ENCODE peak calls at places on chromosomes 11 and 22, in six cellular contexts. N, I, T, B, M and Z are unnamed samples.

GRCh38 chr11:65013130-65013691 is 749 bp upstream of the ARL2 start:
- DNase-seq in T (no peak), M (no peak), N (no peak), B (peak), I (no peak), Z (peak)

GRCh38 chr22:39765029-39765428 is 128.5 kb downstream of the ENTHD1 start:
- DNase-seq in T (no peak), N (no peak), B (no peak), M (no peak), I (no peak), Z (no peak)

GRCh38 chr22:35914665-35915476 is 113.8 kb downstream of the RBFOX2 start:
- DNase-seq in I (peak), T (peak), M (peak), N (peak), B (peak), Z (peak)

GRCh38 chr11:110092577-110093406 is at the start of gene ZC3H12C:
- DNase-seq in T (peak), B (peak), I (no peak), M (no peak), N (peak), Z (peak)

GRCh38 chr11:3225159-3225758 is 6.6 kb upstream of the MRGPRG start:
- DNase-seq in T (no peak), B (no peak), N (no peak), I (no peak), M (no peak), Z (no peak)

GRCh38 chr11:45961841-45962240 is 39.4 kb downstream of the LARGE2 start:
- DNase-seq in T (no peak), M (no peak), B (no peak), N (no peak), I (no peak), Z (no peak)

GRCh38 chr11:62579252-62579651 is 5.6 kb upstream of the EEF1G start:
- DNase-seq in B (no peak), N (no peak), M (no peak), I (no peak), T (no peak), Z (no peak)

GRCh38 chr22:37025500-37026070 is 6.0 kb downstream of the MPST start:
- DNase-seq in I (no peak), T (no peak), M (no peak), B (no peak), N (no peak), Z (no peak)

GRCh38 chr11:79439430-79439892 is 1.4 kb downstream of the TENM4 start:
- DNase-seq in B (no peak), T (peak), M (no peak), N (no peak), I (no peak), Z (peak)

GRCh38 chr11:68324695-68325094 is 12.3 kb downstream of the LRP5 start:
- DNase-seq in T (no peak), B (no peak), I (no peak), M (no peak), N (no peak), Z (no peak)

GRCh38 chr11:75429902-75430691 is 2.9 kb downstream of the KLHL35 start:
- DNase-seq in T (no peak), I (no peak), B (no peak), N (peak), M (no peak), Z (peak)

GRCh38 chr11:84091212-84091986 is 805.2 kb upstream of the CCDC90B start:
- DNase-seq in M (no peak), T (peak), B (peak), I (no peak), N (no peak), Z (peak)

GRCh38 chr11:2582436-2582931 is 117.3 kb downstream of the KCNQ1OT1 start:
- DNase-seq in N (no peak), M (no peak), T (no peak), B (no peak), I (no peak), Z (no peak)

GRCh38 chr11:126766425-126766824 is 234.1 kb downstream of the KIRREL3 start:
- DNase-seq in N (no peak), I (no peak), T (no peak), B (no peak), M (no peak), Z (no peak)

GRCh38 chr11:44793350-44794090 is 66.8 kb downstream of the TSPAN18 start:
- DNase-seq in T (no peak), I (no peak), B (no peak), N (no peak), M (no peak), Z (peak)

GRCh38 chr11:12390258-12390657 is 12.9 kb downstream of the PARVA start:
- DNase-seq in B (no peak), I (no peak), N (no peak), M (no peak), T (no peak), Z (no peak)

GRCh38 chr22:23036684-23037428 is 33.5 kb upstream of the GNAZ start:
- DNase-seq in B (no peak), I (no peak), M (no peak), N (peak), T (no peak), Z (no peak)

GRCh38 chr11:128894685-128895084 is 3.5 kb downstream of the KCNJ5 start:
- DNase-seq in B (no peak), I (no peak), N (no peak), M (no peak), T (no peak), Z (no peak)

GRCh38 chr11:47617417-47617809 is 23.2 kb upstream of the C1QTNF4 start:
- DNase-seq in I (no peak), B (no peak), T (no peak), N (peak), M (no peak), Z (no peak)

GRCh38 chr11:75270896-75271415 is 30.4 kb downstream of the TPBGL start:
- DNase-seq in B (no peak), N (peak), T (no peak), M (no peak), I (no peak), Z (no peak)

GRCh38 chr11:97461934-97462333 is 1072.1 kb downstream of the JRKL start:
- DNase-seq in M (no peak), B (no peak), N (no peak), T (no peak), I (no peak), Z (no peak)

GRCh38 chr11:61814958-61815789 is 1.6 kb downstream of the FADS1 start:
- DNase-seq in T (peak), B (peak), I (peak), M (peak), N (peak), Z (peak)

GRCh38 chr11:125902315-125902926 is 585 bp downstream of the PUS3 start:
- DNase-seq in I (no peak), N (no peak), T (no peak), B (no peak), M (no peak), Z (no peak)

GRCh38 chr11:19168090-19168489 is 33.7 kb downstream of the CSRP3 start:
- DNase-seq in M (no peak), N (no peak), T (no peak), B (no peak), I (no peak), Z (no peak)

GRCh38 chr11:118522571-118523072 is 4.7 kb upstream of the TTC36 start:
- DNase-seq in B (peak), I (no peak), M (no peak), T (no peak), N (peak), Z (no peak)

GRCh38 chr11:33965032-33965431 is 73.2 kb upstream of the LMO2 start:
- DNase-seq in M (no peak), N (no peak), B (no peak), I (no peak), T (no peak), Z (no peak)

GRCh38 chr11:32659672-32660071 is 76.0 kb downstream of the EIF3M start:
- DNase-seq in B (peak), T (no peak), I (no peak), N (no peak), M (no peak), Z (no peak)

GRCh38 chr11:113160652-113161051 is 153.7 kb upstream of the TTC12 start:
- DNase-seq in M (no peak), T (no peak), I (no peak), B (no peak), N (no peak), Z (no peak)